ENCODE peak calls at places on chromosomes 7 and 10, in ten cellular contexts. Z is GM06990; G is AG04450; V is activated effector memory CD4-positive, alpha-beta T cell treated with anti-CD3 and anti-CD28 coated beads, Interleukin-2, amount 50 U/mL, for 16 hours; O is fibroblast of pulmonary artery; Y is epithelial cell of esophagus; M is fibroblast of villous mesenchyme; C is B cell; D is HuH-7; B is WTC11. F is an unnamed sample.

GRCh38 chr7:29871787-29872398 is 65.6 kb downstream of the WIPF3 start:
- DNase-seq in Z (no peak), G (no peak), V (no peak), O (peak; percentile 93), Y (no peak), M (peak; percentile 87), C (no peak), D (no peak), B (no peak), F (no peak)

GRCh38 chr7:3244241-3244814 is 56.7 kb upstream of the SDK1 start:
- DNase-seq in Z (no peak), G (peak; percentile 68), V (no peak), O (peak; percentile 64), Y (peak; percentile 61), M (peak; percentile 84), C (no peak), D (no peak), B (no peak), F (peak; percentile 87)

GRCh38 chr10:102611514-102612095 is 32.7 kb upstream of the TRIM8 start:
- DNase-seq in Z (no peak), G (no peak), V (no peak), O (no peak), Y (peak; percentile 68), M (peak; percentile 76), C (no peak), D (no peak), B (no peak), F (peak; percentile 77)

GRCh38 chr10:46285300-46285699 is 1.5 kb upstream of the ANTXRL start:
- DNase-seq in Z (no peak), G (no peak), V (no peak), O (no peak), Y (no peak), M (no peak), C (no peak), D (no peak), B (no peak), F (no peak)

GRCh38 chr10:52447931-52448353 is 133.9 kb downstream of the DKK1 start:
- DNase-seq in Z (no peak), G (no peak), V (no peak), O (peak; percentile 39), Y (peak; percentile 43), M (peak; percentile 6), C (no peak), D (no peak), B (no peak), F (peak; percentile 67)

GRCh38 chr7:84506151-84506550 is 311.6 kb upstream of the SEMA3A start:
- DNase-seq in Z (no peak), G (no peak), V (no peak), O (no peak), Y (no peak), M (peak; percentile 91), C (no peak), D (no peak), B (no peak), F (peak; percentile 40)

GRCh38 chr7:106022193-106022821 is 59.2 kb downstream of the CDHR3 start:
- DNase-seq in Z (peak; percentile 34), G (no peak), V (peak; percentile 82), O (no peak), Y (no peak), M (no peak), C (peak; percentile 43), D (no peak), B (no peak), F (no peak)

GRCh38 chr7:138887085-138887705 is 89.2 kb upstream of the ATP6V0A4 start:
- DNase-seq in Z (no peak), G (no peak), V (no peak), O (no peak), Y (no peak), M (no peak), C (no peak), D (no peak), B (no peak), F (no peak)

GRCh38 chr10:122632561-122632960 is 67.1 kb downstream of the C10orf120 start:
- DNase-seq in Z (no peak), G (no peak), V (no peak), O (no peak), Y (no peak), M (no peak), C (no peak), D (no peak), B (no peak), F (no peak)

GRCh38 chr7:111424768-111425167 is 137.5 kb downstream of the IMMP2L start:
- DNase-seq in Z (no peak), G (no peak), V (no peak), O (peak; percentile 36), Y (peak; percentile 50), M (peak; percentile 5), C (no peak), D (peak; percentile 19), B (no peak), F (peak; percentile 70)

GRCh38 chr10:129509835-129510234 is 42.8 kb downstream of the MGMT start:
- DNase-seq in Z (no peak), G (no peak), V (no peak), O (no peak), Y (no peak), M (no peak), C (no peak), D (no peak), B (no peak), F (no peak)

GRCh38 chr7:137469191-137469811 is 125.8 kb upstream of the PTN start:
- DNase-seq in Z (no peak), G (no peak), V (no peak), O (peak; percentile 23), Y (no peak), M (no peak), C (no peak), D (no peak), B (no peak), F (no peak)

GRCh38 chr7:81036041-81036440 is 117.2 kb upstream of the SEMA3C start:
- DNase-seq in Z (no peak), G (no peak), V (no peak), O (peak; percentile 65), Y (no peak), M (no peak), C (no peak), D (no peak), B (no peak), F (no peak)

GRCh38 chr7:106485031-106485551 is 175.9 kb downstream of the CCDC71L start:
- DNase-seq in Z (peak; percentile 44), G (peak; percentile 42), V (no peak), O (peak; percentile 45), Y (peak; percentile 86), M (peak; percentile 75), C (no peak), D (no peak), B (no peak), F (peak; percentile 49)

GRCh38 chr7:110868458-110868857 is 222.5 kb upstream of the LRRN3 start:
- DNase-seq in Z (no peak), G (no peak), V (no peak), O (no peak), Y (no peak), M (no peak), C (no peak), D (no peak), B (no peak), F (no peak)

GRCh38 chr7:32036557-32036956 is 33.6 kb downstream of the PDE1C start:
- DNase-seq in Z (peak; percentile 37), G (no peak), V (no peak), O (no peak), Y (no peak), M (no peak), C (no peak), D (no peak), B (no peak), F (peak; percentile 77)

GRCh38 chr10:121891103-121891502 is 36.7 kb downstream of the ATE1 start:
- DNase-seq in Z (no peak), G (no peak), V (no peak), O (no peak), Y (no peak), M (no peak), C (no peak), D (no peak), B (peak; percentile 82), F (no peak)

GRCh38 chr7:148967032-148967372 is 61.3 kb downstream of the PDIA4 start:
- DNase-seq in Z (no peak), G (no peak), V (no peak), O (no peak), Y (no peak), M (no peak), C (no peak), D (no peak), B (no peak), F (no peak)

GRCh38 chr10:14244801-14245211 is 85.9 kb downstream of the FRMD4A start:
- DNase-seq in Z (no peak), G (no peak), V (no peak), O (peak; percentile 24), Y (peak; percentile 64), M (peak; percentile 20), C (no peak), D (no peak), B (no peak), F (peak; percentile 29)

GRCh38 chr7:81501220-81501619 is 268.6 kb downstream of the HGF start:
- DNase-seq in Z (no peak), G (peak; percentile 23), V (no peak), O (peak; percentile 83), Y (peak; percentile 8), M (peak; percentile 72), C (no peak), D (no peak), B (no peak), F (peak; percentile 66)

GRCh38 chr10:7085913-7086589 is 324.8 kb downstream of the SFMBT2 start:
- DNase-seq in Z (no peak), G (no peak), V (no peak), O (peak; percentile 48), Y (no peak), M (peak; percentile 65), C (no peak), D (peak; percentile 11), B (peak; percentile 20), F (no peak)

GRCh38 chr7:44638611-44639557 is 32.5 kb downstream of the OGDH start:
- DNase-seq in Z (peak; percentile 77), G (no peak), V (peak; percentile 93), O (peak; percentile 79), Y (peak; percentile 88), M (peak; percentile 78), C (peak; percentile 70), D (no peak), B (peak; percentile 30), F (peak; percentile 82)

GRCh38 chr7:115585015-115585655 is 445.4 kb downstream of the TFEC start:
- DNase-seq in Z (no peak), G (no peak), V (no peak), O (no peak), Y (peak; percentile 80), M (no peak), C (no peak), D (no peak), B (no peak), F (peak; percentile 54)

GRCh38 chr10:86795353-86795752 is 38.9 kb downstream of the BMPR1A start:
- DNase-seq in Z (no peak), G (peak; percentile 51), V (no peak), O (peak; percentile 88), Y (peak; percentile 53), M (peak; percentile 69), C (no peak), D (peak; percentile 36), B (no peak), F (peak; percentile 54)

GRCh38 chr7:26675143-26675887 is 189.1 kb downstream of the SKAP2 start:
- DNase-seq in Z (no peak), G (peak; percentile 36), V (no peak), O (peak; percentile 18), Y (peak; percentile 75), M (no peak), C (no peak), D (no peak), B (no peak), F (peak; percentile 90)

GRCh38 chr7:70314221-70314620 is 715.9 kb downstream of the AUTS2 start:
- DNase-seq in Z (no peak), G (no peak), V (no peak), O (no peak), Y (no peak), M (no peak), C (no peak), D (no peak), B (no peak), F (no peak)

GRCh38 chr7:82443801-82444219 is 233 bp upstream of the CACNA2D1 start:
- DNase-seq in Z (peak; percentile 6), G (peak; percentile 77), V (no peak), O (peak; percentile 94), Y (peak; percentile 31), M (peak; percentile 94), C (no peak), D (peak; percentile 49), B (peak; percentile 78), F (peak; percentile 5)

GRCh38 chr7:99123571-99124033 is 20.3 kb downstream of the SMURF1 start:
- DNase-seq in Z (no peak), G (no peak), V (no peak), O (peak; percentile 61), Y (peak; percentile 78), M (peak; percentile 51), C (no peak), D (no peak), B (no peak), F (peak; percentile 81)

F was measured in PC-3.